ENCODE peak calls at places on chromosome 18, in ten cellular contexts. X, P, C, R, S, Q, H, K, D and F are unnamed samples.

GRCh38 chr18:11147962-11148654 is 1.3 kb downstream of the PIEZO2 start:
- DNase-seq in S (no peak), C (no peak), P (no peak), H (no peak), X (no peak), D (no peak), K (no peak), R (no peak), Q (no peak), F (no peak)

GRCh38 chr18:32372047-32372380 is 98.7 kb downstream of the GAREM1 start:
- DNase-seq in K (no peak), H (no peak), D (no peak), P (no peak), S (no peak), X (no peak), C (peak), Q (no peak), R (no peak), F (no peak)

GRCh38 chr18:79393181-79393598 is 2.5 kb upstream of the NFATC1 start:
- DNase-seq in C (no peak), Q (no peak), R (no peak), S (no peak), K (peak), H (no peak), P (no peak), X (no peak), D (no peak), F (peak)

GRCh38 chr18:20963027-20963426 is 148.6 kb downstream of the ROCK1 start:
- DNase-seq in Q (no peak), X (no peak), D (no peak), P (no peak), H (no peak), R (no peak), C (no peak), S (no peak), K (no peak), F (no peak)

GRCh38 chr18:11119550-11119949 is 29.8 kb downstream of the PIEZO2 start:
- DNase-seq in K (no peak), D (no peak), S (no peak), C (no peak), P (no peak), Q (no peak), R (no peak), X (no peak), H (no peak), F (no peak)

GRCh38 chr18:43265465-43265864 is 11.8 kb downstream of the SYT4 start:
- DNase-seq in Q (no peak), H (no peak), D (no peak), K (no peak), X (no peak), C (no peak), R (no peak), S (no peak), P (no peak), F (no peak)

GRCh38 chr18:78309945-78310344 is 669.7 kb upstream of the SALL3 start:
- DNase-seq in H (no peak), K (no peak), S (no peak), R (no peak), C (no peak), X (no peak), D (no peak), Q (no peak), P (no peak), F (no peak)

GRCh38 chr18:64134044-64134757 is 14.7 kb downstream of the LINC00305 start:
- DNase-seq in S (no peak), D (no peak), R (no peak), X (no peak), C (peak), K (no peak), Q (no peak), H (no peak), P (peak), F (no peak)

GRCh38 chr18:35456181-35456850 is 41.4 kb downstream of the INO80C start:
- DNase-seq in D (no peak), Q (no peak), R (no peak), H (peak), S (no peak), P (peak), C (peak), K (no peak), X (no peak), F (no peak)

GRCh38 chr18:24370120-24370519 is 27.5 kb downstream of the OSBPL1A start:
- DNase-seq in H (no peak), D (no peak), X (no peak), R (no peak), P (no peak), S (no peak), Q (no peak), C (no peak), K (no peak), F (no peak)

GRCh38 chr18:7921938-7922587 is 354.9 kb downstream of the PTPRM start:
- DNase-seq in C (peak), H (no peak), X (no peak), P (peak), K (no peak), Q (peak), R (no peak), S (no peak), D (no peak), F (no peak)

GRCh38 chr18:33495278-33495677 is 54.8 kb upstream of the CCDC178 start:
- DNase-seq in C (no peak), R (peak), H (no peak), D (no peak), S (no peak), X (no peak), Q (no peak), K (no peak), P (peak), F (no peak)

GRCh38 chr18:15165048-15165447 is 417.1 kb downstream of the ANKRD30B start:
- DNase-seq in Q (no peak), S (no peak), C (no peak), R (no peak), H (no peak), X (no peak), D (no peak), P (no peak), K (no peak), F (no peak)

GRCh38 chr18:44677933-44678332 is 2.8 kb upstream of the SETBP1 start:
- DNase-seq in D (no peak), H (no peak), K (no peak), R (no peak), C (no peak), S (no peak), X (no peak), Q (no peak), P (no peak), F (no peak)

GRCh38 chr18:46672062-46672970 is 15.3 kb upstream of the LOXHD1 start:
- DNase-seq in S (no peak), X (no peak), P (no peak), Q (no peak), C (no peak), H (no peak), K (no peak), D (no peak), R (no peak), F (no peak)

GRCh38 chr18:1011342-1011741 is 106.7 kb downstream of the ADCYAP1 start:
- DNase-seq in X (no peak), K (no peak), D (no peak), R (no peak), P (no peak), Q (no peak), S (no peak), C (no peak), H (no peak), F (no peak)

GRCh38 chr18:23228102-23229051 is 93.1 kb downstream of the CABLES1 start:
- DNase-seq in C (no peak), R (no peak), D (no peak), Q (no peak), S (no peak), X (no peak), H (peak), P (peak), K (no peak), F (no peak)

GRCh38 chr18:33282142-33282541 is 158.4 kb downstream of the CCDC178 start:
- DNase-seq in H (no peak), S (no peak), C (no peak), D (no peak), K (no peak), Q (no peak), X (no peak), R (no peak), P (no peak), F (no peak)

GRCh38 chr18:8288447-8289213 is 320.6 kb upstream of the RAB12 start:
- DNase-seq in S (no peak), R (no peak), C (no peak), K (no peak), P (no peak), X (no peak), Q (no peak), D (no peak), H (peak), F (no peak)

GRCh38 chr18:25786778-25787177 is 303.6 kb downstream of the SS18 start:
- DNase-seq in D (no peak), K (no peak), P (peak), S (no peak), C (no peak), R (no peak), X (no peak), Q (no peak), H (peak), F (no peak)

GRCh38 chr18:13625843-13626543 is 100.4 kb downstream of the FAM210A start:
- DNase-seq in X (no peak), C (no peak), Q (no peak), D (no peak), K (no peak), P (no peak), S (no peak), H (peak), R (no peak), F (no peak)
- H3K27ac ChIP-seq in X (no peak), C (no peak), Q (no peak), D (no peak), K (no peak), P (no peak), S (no peak), H (no peak), R (no peak), F (no peak)

GRCh38 chr18:57003342-57003741 is 143.5 kb upstream of the BOD1L2 start:
- DNase-seq in H (no peak), C (no peak), R (no peak), S (no peak), K (no peak), P (no peak), D (no peak), Q (no peak), X (no peak), F (no peak)

GRCh38 chr18:57008001-57008686 is 138.7 kb upstream of the BOD1L2 start:
- DNase-seq in P (no peak), R (no peak), K (no peak), H (no peak), Q (no peak), D (no peak), C (no peak), X (no peak), S (no peak), F (no peak)

GRCh38 chr18:57002627-57003026 is 144.3 kb upstream of the BOD1L2 start:
- DNase-seq in S (no peak), D (no peak), P (no peak), H (no peak), Q (no peak), R (no peak), X (no peak), K (no peak), C (no peak), F (no peak)

GRCh38 chr18:56999823-57000222 is 147.1 kb upstream of the BOD1L2 start:
- DNase-seq in C (no peak), K (no peak), Q (no peak), X (no peak), S (no peak), R (no peak), H (no peak), P (no peak), D (no peak), F (no peak)

GRCh38 chr18:57004366-57005121 is 142.3 kb upstream of the BOD1L2 start:
- DNase-seq in D (no peak), C (peak), S (no peak), H (no peak), Q (no peak), P (peak), X (no peak), K (no peak), R (peak), F (no peak)
- H3K27ac ChIP-seq in D (peak), C (no peak), S (peak), H (no peak), Q (peak), P (no peak), X (no peak), K (no peak), R (peak), F (no peak)

GRCh38 chr18:3192752-3193151 is 27.0 kb downstream of the MYOM1 start:
- DNase-seq in P (no peak), H (no peak), Q (no peak), R (no peak), S (no peak), D (no peak), K (no peak), C (no peak), X (no peak), F (no peak)
- H3K27ac ChIP-seq in P (no peak), H (no peak), Q (no peak), R (no peak), S (no peak), D (no peak), K (peak), C (no peak), X (no peak), F (no peak)

DNA sequence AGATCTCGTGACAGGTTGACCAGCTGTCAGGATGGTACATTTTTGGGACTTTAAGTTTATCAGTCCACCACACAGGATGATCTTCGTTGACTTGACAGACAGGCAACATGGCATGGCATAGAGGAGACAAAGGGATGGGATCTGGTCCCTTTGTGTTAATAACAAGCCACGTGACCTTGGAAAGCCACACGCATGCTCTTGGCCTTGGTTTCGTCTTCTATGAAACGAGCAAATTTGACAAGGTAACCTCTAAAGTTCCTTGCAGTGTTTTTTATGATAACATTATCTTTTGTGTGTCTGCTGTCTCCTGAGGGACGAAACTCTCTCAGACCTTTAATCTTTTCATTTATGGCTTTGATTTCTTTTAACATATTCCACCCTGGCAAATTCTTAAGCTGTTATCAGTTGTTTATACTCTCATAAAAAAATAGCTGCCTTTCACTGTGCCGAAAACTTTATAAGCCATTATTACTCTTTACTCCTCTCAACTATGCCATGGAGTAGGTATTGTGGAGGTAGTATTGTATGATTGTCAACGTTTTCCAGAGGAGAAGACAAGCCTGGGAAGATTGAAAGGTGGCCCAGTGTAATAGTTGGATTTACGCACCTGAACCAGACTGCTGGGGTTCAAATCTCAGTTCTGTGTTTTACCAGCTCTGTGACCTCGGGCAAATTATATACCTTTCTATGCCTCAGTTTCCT is 81.3 kb downstream of the MYOM1 start:
- DNase-seq in X (no peak), R (no peak), S (no peak), K (no peak), P (no peak), C (no peak), D (no peak), Q (no peak), H (no peak), F (no peak)
- H3K27ac ChIP-seq in X (no peak), R (no peak), S (peak), K (no peak), P (no peak), C (no peak), D (no peak), Q (no peak), H (no peak), F (no peak)

GRCh38 chr18:62449490-62450104 is 73.2 kb upstream of the ZCCHC2 start:
- DNase-seq in C (no peak), K (no peak), S (no peak), H (no peak), R (no peak), P (no peak), D (no peak), Q (no peak), X (no peak), F (no peak)
- H3K27ac ChIP-seq in C (peak), K (peak), S (no peak), H (no peak), R (no peak), P (no peak), D (no peak), Q (peak), X (no peak), F (no peak)

GRCh38 chr18:67518566-67518965 is 2.0 kb upstream of the DSEL start:
- DNase-seq in H (no peak), Q (no peak), P (no peak), R (no peak), C (no peak), X (no peak), K (no peak), S (no peak), D (no peak), F (no peak)

GRCh38 chr18:67515987-67516431 is 511 bp downstream of the DSEL start:
- DNase-seq in H (peak), X (peak), R (peak), K (peak), S (peak), C (peak), D (peak), P (peak), Q (peak), F (no peak)

GRCh38 chr18:67514901-67515540 is 1.5 kb downstream of the DSEL start:
- DNase-seq in K (no peak), P (peak), S (no peak), Q (no peak), X (no peak), C (no peak), D (no peak), H (no peak), R (no peak), F (no peak)

GRCh38 chr18:67517224-67517765 is 775 bp upstream of the DSEL start:
- DNase-seq in H (peak), P (no peak), D (no peak), K (peak), R (no peak), C (no peak), X (peak), S (no peak), Q (no peak), F (no peak)

DNA sequence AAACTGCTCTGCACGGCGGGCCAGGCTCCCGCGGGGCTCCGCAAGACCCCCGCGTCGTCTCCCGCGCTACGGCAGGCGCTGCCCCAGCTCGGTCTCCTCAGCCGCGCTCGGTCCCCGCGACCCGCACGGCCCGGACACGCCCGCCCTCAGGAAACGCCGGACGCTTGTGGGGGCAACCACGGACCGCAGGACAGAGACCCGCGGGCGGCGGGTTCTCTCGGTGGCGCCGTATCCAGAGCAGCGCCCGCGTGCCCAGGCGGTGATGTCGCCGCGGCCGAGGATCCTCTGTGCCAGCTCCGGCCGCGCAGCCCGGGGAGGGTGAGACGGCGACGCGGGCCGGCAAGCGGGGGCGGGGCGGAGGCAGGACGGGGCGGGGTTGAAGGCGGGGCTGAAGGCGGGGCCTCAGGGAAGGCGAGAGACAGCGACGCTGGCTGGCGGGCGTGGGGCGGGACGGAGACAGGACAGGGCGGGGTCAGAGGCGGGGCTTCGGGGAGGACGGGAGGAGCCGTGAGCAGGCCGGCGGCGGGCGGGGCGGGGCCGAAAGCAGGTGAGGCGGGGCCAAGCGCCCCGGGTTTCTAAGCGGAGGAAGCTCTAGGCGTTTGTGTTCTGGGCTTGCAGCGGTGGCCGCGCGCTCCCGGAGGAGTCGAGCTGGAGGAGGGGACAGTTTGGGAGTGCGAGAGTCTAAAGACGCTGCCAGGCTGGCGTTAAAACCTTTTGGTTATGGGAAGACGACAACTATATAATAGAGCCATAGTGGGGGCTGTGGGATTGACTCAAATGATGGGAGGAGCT is at the start of gene DSEL:
- DNase-seq in C (peak), H (peak), R (peak), P (peak), D (peak), K (peak), S (peak), X (peak), Q (peak), F (no peak)
- H3K27ac ChIP-seq in C (peak), H (no peak), R (peak), P (peak), D (peak), K (peak), S (peak), X (peak), Q (peak), F (no peak)

GRCh38 chr18:21996261-21996892 is 173.0 kb upstream of the GATA6 start:
- DNase-seq in P (no peak), S (no peak), K (peak), R (no peak), X (no peak), D (peak), C (no peak), Q (no peak), H (peak), F (no peak)
- H3K27ac ChIP-seq in P (no peak), S (no peak), K (no peak), R (no peak), X (no peak), D (peak), C (no peak), Q (no peak), H (no peak), F (no peak)

GRCh38 chr18:58802959-58803358 is 61.7 kb upstream of the ZNF532 start:
- DNase-seq in K (no peak), H (no peak), S (no peak), Q (no peak), R (no peak), C (no peak), P (no peak), D (no peak), X (no peak), F (no peak)
- H3K27ac ChIP-seq in K (no peak), H (no peak), S (no peak), Q (no peak), R (no peak), C (no peak), P (no peak), D (no peak), X (no peak), F (no peak)

DNA sequence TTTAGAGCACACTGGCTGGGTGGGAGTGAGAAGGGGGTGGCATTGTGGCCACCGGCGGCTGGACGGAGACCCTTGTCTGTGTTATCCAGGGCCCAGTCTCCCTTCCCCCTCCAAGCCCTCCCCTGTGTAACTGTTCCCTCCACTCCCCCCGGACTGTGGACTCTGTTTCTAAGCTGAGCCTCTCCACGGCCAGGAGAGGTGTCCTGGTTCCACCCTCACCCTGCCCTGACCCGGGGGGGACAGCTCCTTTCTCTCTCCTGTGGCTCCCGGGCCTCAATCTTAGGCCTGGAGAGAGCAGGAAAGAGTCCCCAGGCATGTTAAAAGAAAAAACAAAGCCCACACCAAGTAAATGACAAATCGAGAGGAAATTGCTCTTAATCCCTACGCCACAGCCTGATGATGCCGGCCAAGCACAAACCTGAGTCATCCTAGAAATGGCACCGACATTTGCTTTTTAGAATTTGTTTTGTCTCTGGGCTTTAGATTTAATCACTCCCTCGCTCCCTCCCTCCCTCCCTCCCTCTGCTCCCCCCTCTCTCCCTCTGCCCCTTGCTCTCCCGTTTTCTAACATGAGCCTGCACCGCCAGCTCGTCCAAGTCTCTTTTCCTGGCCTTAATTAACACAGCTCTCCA is 231.0 kb downstream of the CELF4 start:
- DNase-seq in K (no peak), H (no peak), C (no peak), R (no peak), Q (no peak), X (no peak), S (no peak), P (peak), D (no peak), F (no peak)
- H3K27ac ChIP-seq in K (no peak), H (no peak), C (no peak), R (no peak), Q (no peak), X (no peak), S (no peak), P (no peak), D (no peak), F (no peak)